ENCODE peak calls at places on chromosomes 2 and 18, in ten cellular contexts. G is GM23248; N is bronchial epithelial cell; K is A673; O is aorta; B is CD8-positive, alpha-beta T cell; A is A172; Q is AG04449; S is CD8-positive, alpha-beta memory T cell; X is NCI-H1092 treated with DMSO at 0.1 percent for 48 hours. R is an unnamed sample.

GRCh38 chr2:147156970-147157369 is 687.9 kb upstream of the ACVR2A start:
- DNase-seq in Q (no peak), G (no peak), K (no peak), O (no peak), N (no peak), S (no peak), A (no peak), X (no peak), B (no peak), R (no peak)

GRCh38 chr18:76979111-76979751 is 153.4 kb downstream of the MBP start:
- DNase-seq in N (no peak), K (no peak), Q (no peak), B (peak; percentile 32), A (no peak), O (no peak), X (no peak), G (no peak), S (no peak), R (no peak)

GRCh38 chr18:57441395-57441794 is 6.2 kb downstream of the ONECUT2 start:
- DNase-seq in Q (no peak), B (no peak), G (peak; percentile 76), K (no peak), X (no peak), O (no peak), S (no peak), N (peak; percentile 49), A (no peak), R (peak; percentile 71)

GRCh38 chr2:118443596-118443995 is 355.3 kb downstream of the INSIG2 start:
- DNase-seq in A (peak; percentile 63), O (no peak), N (peak; percentile 64), S (no peak), B (no peak), Q (peak; percentile 45), K (no peak), X (no peak), G (peak; percentile 64), R (no peak)

GRCh38 chr2:105969552-105969951 is 224.5 kb downstream of the UXS1 start:
- DNase-seq in O (no peak), Q (no peak), S (no peak), K (peak; percentile 35), G (no peak), B (no peak), N (no peak), A (no peak), X (peak; percentile 6), R (peak; percentile 81)

GRCh38 chr2:166074011-166074410 is 53.8 kb downstream of the SCN1A start:
- DNase-seq in S (no peak), N (no peak), Q (no peak), X (no peak), K (no peak), B (no peak), G (no peak), A (no peak), O (no peak), R (no peak)

GRCh38 chr2:178365116-178365515 is 85.9 kb downstream of the PRKRA start:
- DNase-seq in Q (no peak), X (no peak), S (no peak), N (no peak), G (no peak), B (no peak), A (no peak), O (no peak), K (no peak), R (no peak)

GRCh38 chr2:124267821-124268220 is 242.7 kb downstream of the CNTNAP5 start:
- DNase-seq in A (no peak), B (no peak), G (no peak), S (no peak), N (no peak), X (no peak), O (no peak), K (no peak), Q (no peak), R (no peak)

GRCh38 chr18:1659190-1659589 is 754.5 kb downstream of the ADCYAP1 start:
- DNase-seq in K (no peak), Q (no peak), A (no peak), N (no peak), B (no peak), X (peak; percentile 60), O (no peak), S (no peak), G (no peak), R (no peak)

GRCh38 chr2:239184179-239184578 is 216.6 kb downstream of the HDAC4 start:
- DNase-seq in X (no peak), B (no peak), S (no peak), O (peak; percentile 39), A (no peak), N (no peak), Q (no peak), K (no peak), G (no peak), R (no peak)

GRCh38 chr18:703660-704018 is 8.8 kb downstream of the ENOSF1 start:
- DNase-seq in A (no peak), X (no peak), S (no peak), K (no peak), N (no peak), B (no peak), G (no peak), O (no peak), Q (no peak), R (peak; percentile 20)

GRCh38 chr18:79963658-79964329 is 649 bp upstream of the HSBP1L1 start:
- DNase-seq in S (no peak), A (no peak), B (no peak), N (no peak), O (no peak), X (no peak), G (no peak), Q (no peak), K (no peak), R (no peak)

GRCh38 chr2:112493048-112493447 is 11.1 kb downstream of the TTL start:
- DNase-seq in K (peak; percentile 42), A (no peak), X (no peak), O (no peak), S (no peak), B (no peak), G (peak; percentile 38), Q (no peak), N (peak; percentile 31), R (no peak)

GRCh38 chr2:235698028-235698427 is 204.2 kb downstream of the AGAP1 start:
- DNase-seq in N (no peak), B (no peak), X (no peak), A (no peak), Q (no peak), S (no peak), O (no peak), G (no peak), K (no peak), R (no peak)

GRCh38 chr2:177726853-177727465 is 334.4 kb downstream of the AGPS start:
- DNase-seq in G (no peak), O (no peak), S (no peak), Q (no peak), B (no peak), A (no peak), X (no peak), K (no peak), N (no peak), R (no peak)

GRCh38 chr18:78010363-78010762 is 760.7 kb downstream of the GALR1 start:
- DNase-seq in B (no peak), O (no peak), G (no peak), A (no peak), S (no peak), Q (no peak), N (no peak), K (no peak), X (no peak), R (no peak)

GRCh38 chr2:95056461-95057459 is 31.3 kb downstream of the MAL start:
- DNase-seq in B (no peak), O (peak; percentile 63), K (no peak), S (no peak), X (no peak), N (no peak), A (peak; percentile 66), G (peak; percentile 34), Q (no peak), R (no peak)

GRCh38 chr2:216281881-216282280 is 90.4 kb downstream of the MARCHF4 start:
- DNase-seq in B (no peak), G (no peak), X (no peak), N (no peak), Q (no peak), K (peak; percentile 33), A (no peak), O (no peak), S (no peak), R (no peak)

GRCh38 chr2:41610501-41611242 is 437.1 kb upstream of the PKDCC start:
- DNase-seq in N (no peak), B (no peak), X (no peak), O (no peak), K (no peak), G (peak; percentile 42), Q (peak; percentile 77), S (no peak), A (no peak), R (no peak)

GRCh38 chr2:46326231-46326980 is 29.2 kb downstream of the EPAS1 start:
- DNase-seq in B (no peak), X (no peak), O (no peak), G (peak; percentile 47), K (no peak), Q (no peak), S (no peak), A (no peak), N (peak; percentile 94), R (no peak)

GRCh38 chr2:220528180-220528579 is 900.8 kb downstream of the SLC4A3 start:
- DNase-seq in O (no peak), Q (no peak), A (no peak), B (no peak), G (peak; percentile 72), N (peak; percentile 50), X (no peak), S (no peak), K (no peak), R (no peak)

GRCh38 chr2:136527560-136527959 is 237.8 kb upstream of the THSD7B start:
- DNase-seq in Q (no peak), B (no peak), S (no peak), N (peak; percentile 2), O (no peak), X (no peak), G (peak; percentile 29), A (peak; percentile 5), K (peak; percentile 48), R (peak; percentile 51)

GRCh38 chr2:59276917-59277316 is 1035.8 kb upstream of the FANCL start:
- DNase-seq in A (no peak), X (no peak), O (no peak), S (no peak), G (no peak), B (no peak), Q (no peak), K (no peak), N (no peak), R (no peak)

GRCh38 chr2:100321881-100322820 is at the start of gene LONRF2:
- DNase-seq in Q (no peak), G (peak; percentile 40), A (peak; percentile 8), O (peak; percentile 87), B (no peak), K (peak; percentile 18), X (peak; percentile 77), S (no peak), N (no peak), R (peak; percentile 66)

GRCh38 chr2:73776869-73777519 is 2.9 kb downstream of the DUSP11 start:
- DNase-seq in A (no peak), N (peak; percentile 99), X (no peak), S (no peak), B (no peak), Q (no peak), O (no peak), G (peak; percentile 62), K (no peak), R (no peak)

GRCh38 chr2:73285162-73285739 is 973 bp upstream of the FBXO41 start:
- DNase-seq in N (no peak), A (no peak), O (no peak), Q (no peak), S (no peak), X (no peak), G (no peak), K (no peak), B (no peak), R (no peak)

GRCh38 chr2:157395811-157396210 is 48.1 kb downstream of the CYTIP start:
- DNase-seq in K (no peak), N (peak; percentile 71), G (no peak), O (no peak), B (no peak), S (no peak), Q (no peak), X (no peak), A (no peak), R (no peak)

GRCh38 chr2:150767924-150768801 is 280.7 kb upstream of the RND3 start:
- DNase-seq in S (no peak), K (no peak), X (no peak), G (no peak), O (no peak), B (no peak), N (no peak), Q (no peak), A (no peak), R (no peak)

R was measured in H1.